ENCODE peak calls at places on chromosome 21, in six cellular contexts. X is upper lobe of right lung, B is brain microvascular endothelial cell, O is K562, H is right cardiac atrium, I is adipocyte. A is an unnamed sample.
A peak's percentile ranks its signal among the peaks of the same experiment; 100 is the strongest.

GRCh38 chr21:15543473-15543872 is 186.3 kb upstream of the USP25 start:
- DNase-seq in X (no peak), B (no peak), O (no peak), H (no peak), I (no peak), A (no peak)

GRCh38 chr21:22842875-22843274 is 1844.7 kb downstream of the NCAM2 start:
- DNase-seq in X (no peak), B (no peak), O (no peak), H (no peak), I (no peak), A (no peak)

GRCh38 chr21:32094792-32095191 is 184.1 kb downstream of the MIS18A start:
- DNase-seq in X (no peak), B (peak; percentile 1), O (no peak), H (no peak), I (peak; percentile 9), A (no peak)

GRCh38 chr21:33070921-33071877 is 1.3 kb downstream of the OLIG1 start:
- DNase-seq in X (no peak), B (no peak), O (no peak), H (no peak), I (no peak), A (no peak)

GRCh38 chr21:19832551-19832950 is 1165.7 kb upstream of the NCAM2 start:
- DNase-seq in X (no peak), B (no peak), O (no peak), H (no peak), I (no peak), A (no peak)

GRCh38 chr21:32330784-32331311 is 32.2 kb downstream of the MRAP start:
- DNase-seq in X (no peak), B (no peak), O (no peak), H (no peak), I (no peak), A (no peak)

GRCh38 chr21:29376556-29376955 is 77.8 kb downstream of the BACH1 start:
- DNase-seq in X (peak; percentile 69), B (peak; percentile 15), O (peak; percentile 23), H (peak; percentile 54), I (no peak), A (no peak)

GRCh38 chr21:28731700-28732321 is 260.9 kb downstream of the LTN1 start:
- DNase-seq in X (no peak), B (no peak), O (no peak), H (no peak), I (no peak), A (no peak)

GRCh38 chr21:28783641-28784185 is 209.0 kb downstream of the LTN1 start:
- DNase-seq in X (peak; percentile 55), B (no peak), O (no peak), H (peak; percentile 49), I (no peak), A (no peak)

GRCh38 chr21:43686811-43687565 is 27.6 kb downstream of the RRP1B start:
- DNase-seq in X (no peak), B (no peak), O (no peak), H (no peak), I (no peak), A (no peak)

GRCh38 chr21:25298512-25299491 is 308.5 kb downstream of the MRPL39 start:
- DNase-seq in X (no peak), B (no peak), O (no peak), H (no peak), I (no peak), A (no peak)

GRCh38 chr21:43766734-43767497 is 9.2 kb downstream of the CSTB start:
- DNase-seq in X (no peak), B (no peak), O (no peak), H (no peak), I (no peak), A (no peak)

GRCh38 chr21:37531402-37532042 is 164.9 kb downstream of the DYRK1A start:
- DNase-seq in X (peak; percentile 76), B (no peak), O (no peak), H (peak; percentile 89), I (peak; percentile 8), A (no peak)

GRCh38 chr21:32371913-32372314 is 20.9 kb downstream of the URB1 start:
- DNase-seq in X (no peak), B (peak; percentile 49), O (no peak), H (no peak), I (peak; percentile 88), A (no peak)

GRCh38 chr21:38987551-38988210 is 182.0 kb downstream of the ETS2 start:
- DNase-seq in X (no peak), B (no peak), O (no peak), H (no peak), I (peak; percentile 13), A (no peak)

GRCh38 chr21:35732788-35733187 is 327.5 kb downstream of the SETD4 start:
- DNase-seq in X (no peak), B (no peak), O (no peak), H (no peak), I (no peak), A (no peak)

GRCh38 chr21:27683292-27683691 is 716.4 kb upstream of the ADAMTS5 start:
- DNase-seq in X (no peak), B (no peak), O (no peak), H (no peak), I (no peak), A (no peak)

GRCh38 chr21:34201441-34201838 is 128.1 kb downstream of the MRPS6 start:
- DNase-seq in X (no peak), B (no peak), O (no peak), H (no peak), I (no peak), A (no peak)

GRCh38 chr21:34202553-34203332 is 129.4 kb downstream of the MRPS6 start:
- DNase-seq in X (peak; percentile 73), B (no peak), O (no peak), H (peak; percentile 86), I (no peak), A (no peak)

GRCh38 chr21:34204481-34205439 is 131.4 kb downstream of the MRPS6 start:
- DNase-seq in X (no peak), B (no peak), O (no peak), H (no peak), I (no peak), A (peak; percentile 28)

GRCh38 chr21:34205811-34206635 is 132.6 kb downstream of the MRPS6 start:
- DNase-seq in X (no peak), B (no peak), O (no peak), H (no peak), I (peak; percentile 53), A (peak; percentile 5)

DNA sequence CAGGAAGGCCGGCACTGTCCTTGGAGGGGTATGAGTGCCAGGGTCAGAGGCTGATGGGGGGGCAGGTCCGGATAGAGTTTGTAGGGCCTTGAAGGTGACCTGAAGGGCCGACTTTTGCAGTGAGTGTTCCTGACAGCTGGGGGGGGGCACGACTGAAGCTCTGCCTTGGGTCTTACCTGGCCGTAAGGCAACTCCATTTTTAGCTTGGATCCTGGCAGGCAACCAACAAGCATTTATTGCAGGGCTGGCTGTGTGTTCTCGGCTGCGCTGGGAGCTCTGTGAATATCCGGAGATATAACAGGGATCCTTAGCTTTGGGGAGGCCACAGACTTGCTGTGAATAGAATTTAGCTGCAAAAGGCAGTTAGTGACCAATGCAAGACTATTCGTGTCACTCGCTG is 130.6 kb downstream of the MRPS6 start:
- DNase-seq in X (no peak), B (no peak), O (no peak), H (no peak), I (no peak), A (no peak)
- H3K4me3 ChIP-seq in X (no peak overlapping the region), B (no peak overlapping the region), O (no peak overlapping the region), H (no peak overlapping the region), I (no peak overlapping the region), A (no peak overlapping the region)

DNA sequence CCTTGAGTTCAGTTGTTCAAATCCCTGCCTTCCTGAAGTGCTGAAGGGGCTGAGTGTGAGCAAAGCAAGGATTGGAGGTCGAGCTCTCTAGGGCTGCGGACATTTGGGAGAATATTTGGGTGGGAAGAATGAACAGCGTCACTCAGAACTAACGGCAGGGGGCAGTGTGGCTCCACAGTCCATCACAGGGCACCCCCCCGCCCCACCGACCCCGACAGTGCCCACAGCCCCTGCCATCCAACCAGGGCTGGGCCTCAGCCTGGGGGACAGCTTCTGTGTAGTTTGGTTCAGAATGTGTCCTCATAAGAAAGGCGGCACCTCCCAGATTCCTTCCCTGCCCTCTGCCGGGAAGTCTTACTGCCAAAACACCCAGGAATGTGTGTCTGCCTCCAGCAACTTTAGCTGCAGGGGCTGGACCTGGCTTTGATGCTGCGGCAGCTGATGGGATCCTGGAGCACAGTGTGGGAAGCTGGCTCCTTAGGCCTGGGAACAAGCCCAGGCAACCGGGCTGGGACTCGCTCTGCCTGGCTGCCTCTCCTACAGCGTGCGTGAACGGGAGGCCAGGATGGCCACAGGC is 104.8 kb upstream of the TMPRSS2 start:
- DNase-seq in X (peak; percentile 81), B (peak; percentile 42), O (peak; percentile 76), H (peak; percentile 91), I (peak; percentile 97), A (peak; percentile 99)
- H3K4me3 ChIP-seq in X (no peak overlapping the region), B (no peak overlapping the region), O (no peak overlapping the region), H (no peak overlapping the region), I (no peak overlapping the region), A (no peak overlapping the region)

GRCh38 chr21:42232176-42232825 is 13.4 kb downstream of the ABCG1 start:
- DNase-seq in X (no peak), B (no peak), O (no peak), H (no peak), I (no peak), A (no peak)
- H3K4me3 ChIP-seq in X (no peak overlapping the region), B (no peak overlapping the region), O (no peak overlapping the region), H (no peak overlapping the region), I (no peak overlapping the region), A (no peak overlapping the region)

GRCh38 chr21:45559216-45560105 is 17.2 kb upstream of the SLC19A1 start:
- DNase-seq in X (peak; percentile 47), B (no peak), O (no peak), H (no peak), I (no peak), A (no peak)

GRCh38 chr21:45562401-45562800 is 20.2 kb upstream of the SLC19A1 start:
- DNase-seq in X (no peak), B (no peak), O (no peak), H (no peak), I (no peak), A (no peak)

GRCh38 chr21:45558044-45558721 is 15.9 kb upstream of the SLC19A1 start:
- DNase-seq in X (peak; percentile 63), B (no peak), O (no peak), H (no peak), I (no peak), A (no peak)

GRCh38 chr21:45562965-45563364 is 20.7 kb upstream of the SLC19A1 start:
- DNase-seq in X (no peak), B (no peak), O (no peak), H (no peak), I (peak; percentile 49), A (no peak)

DNA sequence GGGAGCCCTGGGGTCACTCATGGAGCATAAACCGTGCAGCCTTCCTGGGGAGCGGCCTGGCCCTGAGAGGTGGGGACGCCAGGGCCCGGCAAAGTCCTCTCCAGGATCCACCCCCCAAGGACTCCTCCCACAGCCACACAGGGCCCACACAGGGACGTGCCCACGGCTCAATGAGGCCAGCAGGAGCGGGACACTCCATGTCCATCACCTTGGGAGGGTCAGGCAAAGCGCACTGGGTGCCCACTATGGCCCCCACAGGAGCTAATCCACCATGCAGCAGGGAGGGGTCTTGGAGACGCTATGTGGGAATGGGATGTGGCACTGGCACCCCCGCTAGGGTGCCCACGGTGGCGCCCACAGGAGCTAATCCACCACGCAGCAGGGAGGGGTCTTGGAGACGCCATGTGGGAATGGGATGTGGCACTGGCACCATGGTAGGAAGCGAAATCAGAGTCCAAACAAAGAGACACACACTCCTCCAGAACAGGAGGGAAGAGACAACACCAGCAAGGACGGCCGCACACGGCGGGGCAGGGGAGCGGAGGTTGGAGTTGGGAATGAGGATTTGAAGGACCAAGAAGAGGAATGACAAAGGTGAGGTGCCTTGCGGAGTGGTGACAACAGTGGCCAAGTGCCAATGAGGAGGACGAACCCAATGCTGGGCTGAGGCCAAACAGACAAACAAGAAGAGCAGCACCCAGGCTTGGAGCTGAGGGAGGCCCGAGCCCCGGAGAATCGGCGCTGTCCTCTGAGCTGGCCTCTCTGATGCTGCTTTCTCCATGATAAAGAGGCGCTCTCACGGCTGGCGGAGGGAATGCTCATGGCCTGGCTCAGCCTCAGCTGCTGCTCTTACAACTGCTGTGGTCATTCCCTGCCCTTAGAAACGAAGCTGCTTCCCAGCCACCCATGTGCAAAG is 18.1 kb upstream of the SLC19A1 start:
- DNase-seq in X (peak; percentile 60), B (no peak), O (no peak), H (peak; percentile 50), I (no peak), A (no peak)
- H3K4me3 ChIP-seq in X (peak overlapping the region; percentile 42), B (no peak overlapping the region), O (no peak overlapping the region), H (no peak overlapping the region), I (no peak overlapping the region), A (no peak overlapping the region)